ENCODE peak calls at places on chromosomes 7 and 10, in ten cellular contexts. U is amygdala; A is H9; T is endodermal cell; C is mammary epithelial cell; L is SHP77; N is HS-27A; S is head of caudate nucleus; D is stimulated activated CD4-positive, alpha-beta T cell treated with anti-CD3 and anti-CD28 coated beads, Interleukin-1b, Interleukin-23, amount 100 ng/mL, for 24 hours; Q is NCI-H510A. G is an unnamed sample.

GRCh38 chr10:28503114-28503513 is 29.8 kb upstream of the WAC start:
- DNase-seq in U (no peak), A (no peak), T (no peak), C (peak), L (peak), N (no peak), S (no peak), D (no peak), Q (peak), G (no peak)

GRCh38 chr10:101818958-101819633 is 852 bp upstream of the OGA start:
- DNase-seq in U (no peak), A (no peak), T (no peak), C (peak), L (peak), N (no peak), S (peak), D (no peak), Q (peak), G (peak)

GRCh38 chr10:75229961-75230360 is 5.8 kb downstream of the COMTD1 start:
- DNase-seq in U (no peak), A (no peak), T (peak), C (no peak), L (no peak), N (no peak), S (no peak), D (no peak), Q (no peak), G (no peak)

GRCh38 chr10:115129752-115130151 is 36.6 kb downstream of the ATRNL1 start:
- DNase-seq in U (no peak), A (no peak), T (no peak), C (peak), L (peak), N (no peak), S (no peak), D (no peak), Q (no peak), G (no peak)

GRCh38 chr7:80918909-80919721 is at the start of gene SEMA3C:
- DNase-seq in U (peak), A (peak), T (peak), C (peak), L (peak), N (peak), S (peak), D (no peak), Q (peak), G (no peak)

GRCh38 chr10:119211625-119212441 is 4.5 kb downstream of the GRK5 start:
- DNase-seq in U (no peak), A (no peak), T (no peak), C (no peak), L (no peak), N (no peak), S (no peak), D (no peak), Q (no peak), G (peak)

GRCh38 chr10:4188406-4188805 is 403.4 kb upstream of the KLF6 start:
- DNase-seq in U (no peak), A (no peak), T (no peak), C (no peak), L (no peak), N (no peak), S (no peak), D (no peak), Q (no peak), G (no peak)

GRCh38 chr10:122435212-122435827 is 19.1 kb upstream of the ARMS2 start:
- DNase-seq in U (no peak), A (no peak), T (no peak), C (no peak), L (no peak), N (peak), S (no peak), D (no peak), Q (no peak), G (no peak)

GRCh38 chr7:69110450-69111050 is 487.7 kb upstream of the AUTS2 start:
- DNase-seq in U (no peak), A (no peak), T (no peak), C (no peak), L (no peak), N (no peak), S (no peak), D (no peak), Q (no peak), G (no peak)

GRCh38 chr10:72186633-72187330 is 29.0 kb upstream of the ANAPC16 start:
- DNase-seq in U (no peak), A (no peak), T (no peak), C (peak), L (no peak), N (no peak), S (no peak), D (no peak), Q (no peak), G (no peak)

GRCh38 chr7:64882341-64883112 is 20.5 kb upstream of the ZNF273 start:
- DNase-seq in U (peak), A (peak), T (peak), C (no peak), L (no peak), N (no peak), S (peak), D (peak), Q (no peak), G (no peak)

GRCh38 chr7:128171342-128171918 is 69.6 kb upstream of the LEP start:
- DNase-seq in U (no peak), A (no peak), T (peak), C (no peak), L (no peak), N (no peak), S (no peak), D (no peak), Q (no peak), G (no peak)

GRCh38 chr7:134694299-134694698 is 47.6 kb downstream of the BPGM start:
- DNase-seq in U (no peak), A (peak), T (peak), C (no peak), L (no peak), N (no peak), S (no peak), D (no peak), Q (no peak), G (no peak)

GRCh38 chr10:93357680-93358079 is 124.5 kb downstream of the MYOF start:
- DNase-seq in U (no peak), A (peak), T (peak), C (peak), L (peak), N (no peak), S (peak), D (no peak), Q (no peak), G (no peak)

GRCh38 chr10:15169555-15170407 is 1.3 kb upstream of the NMT2 start:
- DNase-seq in U (no peak), A (no peak), T (no peak), C (no peak), L (peak), N (no peak), S (no peak), D (peak), Q (peak), G (peak)

G was measured in T-cell.